ENCODE peak calls at places on chromosomes 12 and 14, in six cellular contexts. F is cardiac muscle cell, Z is right lobe of liver, R is AG04449, M is fibroblast of lung, D is neural crest cell. T is an unnamed sample.

GRCh38 chr12:442235-442884 is 17.4 kb upstream of the B4GALNT3 start:
- DNase-seq in F (peak), Z (peak), R (no peak), M (peak), D (peak), T (no peak)

GRCh38 chr14:42229976-42230375 is 623.3 kb downstream of the LRFN5 start:
- DNase-seq in F (no peak), Z (no peak), R (no peak), M (no peak), D (no peak), T (no peak)

GRCh38 chr14:96131836-96132235 is 72.8 kb upstream of the BDKRB2 start:
- DNase-seq in F (no peak), Z (no peak), R (no peak), M (no peak), D (no peak), T (no peak)

GRCh38 chr14:76917158-76917596 is 91.0 kb downstream of the LRRC74A start:
- DNase-seq in F (peak), Z (no peak), R (no peak), M (peak), D (peak), T (no peak)

GRCh38 chr12:60335765-60336164 is 739.9 kb downstream of the SLC16A7 start:
- DNase-seq in F (peak), Z (no peak), R (peak), M (peak), D (no peak), T (no peak)

GRCh38 chr12:46364777-46365580 is 7.6 kb downstream of the SLC38A2 start:
- DNase-seq in F (peak), Z (peak), R (no peak), M (peak), D (no peak), T (no peak)

GRCh38 chr12:896031-896430 is 53.5 kb downstream of the RAD52 start:
- DNase-seq in F (no peak), Z (no peak), R (no peak), M (no peak), D (no peak), T (no peak)

GRCh38 chr14:85566603-85567002 is 36.7 kb downstream of the FLRT2 start:
- DNase-seq in F (peak), Z (no peak), R (peak), M (peak), D (no peak), T (no peak)

GRCh38 chr12:30980886-30981662 is 54.5 kb downstream of the TSPAN11 start:
- DNase-seq in F (no peak), Z (no peak), R (no peak), M (no peak), D (no peak), T (no peak)

GRCh38 chr14:31196839-31197477 is 10.6 kb downstream of the HECTD1 start:
- DNase-seq in F (no peak), Z (no peak), R (no peak), M (no peak), D (no peak), T (no peak)

GRCh38 chr14:96584199-96584906 is 82.2 kb downstream of the PAPOLA start:
- DNase-seq in F (peak), Z (no peak), R (no peak), M (no peak), D (peak), T (peak)

GRCh38 chr14:103540816-103541493 is 12.0 kb downstream of the TRMT61A start:
- DNase-seq in F (no peak), Z (no peak), R (no peak), M (no peak), D (no peak), T (no peak)

GRCh38 chr12:54082402-54082892 is 28.8 kb downstream of the HOXC4 start:
- DNase-seq in F (peak), Z (no peak), R (no peak), M (no peak), D (no peak), T (no peak)

GRCh38 chr12:101490286-101490920 is 15.3 kb downstream of the SPIC start:
- DNase-seq in F (peak), Z (no peak), R (no peak), M (peak), D (peak), T (no peak)

GRCh38 chr14:103803661-103804060 is 43.7 kb downstream of the PPP1R13B start:
- DNase-seq in F (peak), Z (no peak), R (peak), M (no peak), D (no peak), T (no peak)

GRCh38 chr14:21025374-21026151 is 702 bp upstream of the NDRG2 start:
- DNase-seq in F (peak), Z (peak), R (no peak), M (no peak), D (peak), T (peak)

GRCh38 chr14:52315355-52315718 is 1.2 kb downstream of the PTGER2 start:
- DNase-seq in F (peak), Z (no peak), R (no peak), M (peak), D (no peak), T (no peak)

GRCh38 chr12:93128332-93128707 is 199.2 kb upstream of the EEA1 start:
- DNase-seq in F (no peak), Z (no peak), R (no peak), M (no peak), D (no peak), T (no peak)

GRCh38 chr12:93125126-93125525 is 196.0 kb upstream of the EEA1 start:
- DNase-seq in F (no peak), Z (no peak), R (no peak), M (no peak), D (no peak), T (no peak)

GRCh38 chr12:93127107-93127560 is 198.0 kb upstream of the EEA1 start:
- DNase-seq in F (no peak), Z (peak), R (no peak), M (no peak), D (no peak), T (no peak)

GRCh38 chr12:93126069-93126474 is 197.0 kb upstream of the EEA1 start:
- DNase-seq in F (no peak), Z (no peak), R (no peak), M (no peak), D (no peak), T (no peak)

DNA sequence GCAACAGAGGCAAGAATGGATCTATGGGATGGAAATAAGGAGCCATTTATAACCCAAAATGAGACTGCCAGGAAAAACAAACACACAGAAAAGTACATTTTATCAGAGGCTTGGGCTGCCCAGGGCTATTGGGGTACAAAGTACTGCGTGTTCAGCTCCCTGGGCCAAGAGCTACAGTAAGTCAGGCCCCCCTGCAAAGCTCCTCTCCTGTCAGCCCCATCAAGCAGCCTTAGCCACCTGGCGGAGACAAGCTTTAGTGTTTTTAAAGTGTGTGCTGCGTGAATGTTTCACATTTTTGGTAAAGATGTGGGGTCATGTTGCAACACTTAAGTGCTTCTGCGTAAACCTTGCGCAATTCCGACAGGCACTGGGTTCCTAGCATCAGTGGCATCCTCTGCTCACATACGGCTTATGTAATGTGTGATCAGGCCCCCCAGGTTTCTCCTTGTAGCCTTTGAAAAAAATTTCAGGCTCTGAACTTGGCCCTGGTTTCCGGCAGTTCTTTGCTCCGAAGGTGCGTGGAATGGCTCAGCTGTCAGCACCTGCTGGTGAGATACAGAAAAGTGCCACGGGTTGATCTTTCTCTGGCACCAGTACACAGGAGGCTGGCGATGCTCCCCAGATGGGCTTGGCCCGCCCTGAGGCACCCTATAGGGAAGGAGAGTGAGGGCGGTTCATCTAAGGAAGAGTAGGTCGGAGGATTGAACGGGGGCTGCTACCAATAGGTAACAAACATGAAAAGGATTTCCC is 198.7 kb upstream of the EEA1 start:
- DNase-seq in F (peak), Z (peak), R (no peak), M (peak), D (no peak), T (no peak)
- TF ChIP-seq CTCF in F (peak), Z (peak), R (no peak), M (peak), D (no peak), T (peak)

DNA sequence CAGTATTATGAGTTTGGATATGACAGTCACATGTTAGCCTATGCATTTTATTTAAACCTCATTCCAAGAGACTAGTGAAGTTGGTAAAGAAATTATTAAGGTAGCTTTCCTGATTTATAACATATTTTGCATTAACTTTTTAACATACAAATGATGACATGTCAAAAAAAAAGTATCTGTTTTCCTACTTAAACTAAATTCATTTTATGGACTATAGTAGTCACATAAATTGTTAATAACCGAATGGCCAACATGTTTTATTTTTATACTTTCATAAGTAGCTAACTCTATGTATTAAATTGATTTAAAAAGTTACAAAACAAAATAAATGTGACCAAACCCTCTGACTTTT is 14.7 kb downstream of the TAOK3 start:
- DNase-seq in F (no peak), Z (no peak), R (no peak), M (no peak), D (no peak), T (no peak)
- TF ChIP-seq CTCF in F (no peak), Z (no peak), R (no peak), M (no peak), D (no peak), T (no peak)

DNA sequence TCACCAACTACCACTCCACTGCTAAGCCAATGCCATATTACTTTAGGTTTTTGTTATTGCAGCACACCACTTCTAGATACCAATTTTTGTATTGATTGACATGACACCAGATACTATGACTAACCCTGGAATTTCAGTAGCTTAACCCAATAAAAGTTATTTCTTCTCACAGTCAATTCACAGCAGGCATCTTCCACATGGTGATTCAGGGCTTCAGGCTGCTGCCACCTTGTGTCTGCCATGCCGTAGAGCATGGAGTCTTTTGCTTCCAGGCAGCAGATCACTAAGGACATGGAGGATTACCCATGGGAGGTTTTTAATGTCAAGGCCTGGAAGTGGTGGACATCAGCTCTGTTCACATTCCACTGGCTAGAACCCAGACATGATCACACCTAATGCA is 56.4 kb upstream of the LTA4H start:
- DNase-seq in F (no peak), Z (no peak), R (no peak), M (no peak), D (no peak), T (no peak)
- TF ChIP-seq CTCF in F (no peak), Z (no peak), R (no peak), M (no peak), D (no peak), T (no peak)

GRCh38 chr12:116267948-116268347 is 9.5 kb downstream of the MED13L start:
- DNase-seq in F (no peak), Z (no peak), R (no peak), M (no peak), D (no peak), T (no peak)

GRCh38 chr12:116265361-116266128 is 11.9 kb downstream of the MED13L start:
- DNase-seq in F (no peak), Z (no peak), R (no peak), M (no peak), D (no peak), T (no peak)

GRCh38 chr12:116266631-116267349 is 10.7 kb downstream of the MED13L start:
- DNase-seq in F (no peak), Z (no peak), R (no peak), M (peak), D (no peak), T (no peak)

GRCh38 chr12:116264525-116265070 is 12.9 kb downstream of the MED13L start:
- DNase-seq in F (no peak), Z (no peak), R (no peak), M (no peak), D (no peak), T (no peak)

GRCh38 chr12:116266220-116266619 is 11.3 kb downstream of the MED13L start:
- DNase-seq in F (no peak), Z (no peak), R (no peak), M (peak), D (no peak), T (no peak)
- TF ChIP-seq CTCF in F (peak), Z (no peak), R (peak), M (no peak), D (no peak), T (no peak)

GRCh38 chr12:58443273-58443980 is 476.9 kb downstream of the LRIG3 start:
- DNase-seq in F (peak), Z (no peak), R (no peak), M (peak), D (no peak), T (no peak)
- TF ChIP-seq CTCF in F (peak), Z (no peak), R (no peak), M (peak), D (peak), T (peak)

GRCh38 chr12:24595652-24596235 is 353.2 kb downstream of the BCAT1 start:
- DNase-seq in F (peak), Z (no peak), R (no peak), M (peak), D (no peak), T (no peak)
- TF ChIP-seq CTCF in F (peak), Z (peak), R (peak), M (peak), D (peak), T (peak)

DNA sequence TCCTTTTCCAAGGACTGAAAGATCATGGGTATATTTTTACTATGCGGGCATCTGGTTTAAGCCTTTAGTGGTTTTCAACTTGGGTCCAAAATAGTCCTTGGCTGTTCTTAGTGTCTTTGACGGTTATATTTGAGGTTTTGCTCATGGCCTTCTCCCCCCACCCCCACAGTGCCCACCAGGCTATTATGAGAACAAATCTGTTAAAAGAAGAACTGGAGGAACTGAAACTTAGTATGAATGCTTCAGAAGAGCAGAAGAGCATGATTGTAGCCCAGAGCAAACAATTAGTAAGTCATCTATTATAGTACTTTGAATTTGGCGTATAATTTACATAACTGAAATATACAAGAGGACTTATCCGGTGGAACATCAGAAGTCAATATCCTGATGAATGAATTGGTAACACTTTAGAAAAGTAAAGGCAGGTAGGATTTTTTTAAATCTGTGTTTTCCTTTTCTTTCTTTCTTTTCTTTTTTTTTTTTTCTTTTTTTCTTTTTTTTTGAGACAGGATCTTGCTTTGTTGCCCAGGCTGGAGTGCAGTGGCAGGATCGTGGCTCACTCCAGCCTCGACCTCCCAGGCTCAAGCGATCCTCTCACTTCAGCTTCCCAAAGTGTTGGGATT is 71.8 kb upstream of the BCAT1 start:
- DNase-seq in F (no peak), Z (no peak), R (no peak), M (no peak), D (no peak), T (no peak)
- TF ChIP-seq CTCF in F (no peak), Z (no peak), R (no peak), M (no peak), D (no peak), T (no peak)

GRCh38 chr12:52539821-52540173 is 13.1 kb downstream of the KRT71 start:
- DNase-seq in F (no peak), Z (no peak), R (no peak), M (no peak), D (no peak), T (no peak)

GRCh38 chr12:52542785-52543318 is 10.1 kb downstream of the KRT71 start:
- DNase-seq in F (no peak), Z (no peak), R (no peak), M (no peak), D (no peak), T (no peak)

GRCh38 chr12:52540531-52540930 is 12.4 kb downstream of the KRT71 start:
- DNase-seq in F (no peak), Z (no peak), R (no peak), M (no peak), D (no peak), T (no peak)

GRCh38 chr12:52542157-52542556 is 10.8 kb downstream of the KRT71 start:
- DNase-seq in F (no peak), Z (no peak), R (no peak), M (no peak), D (no peak), T (no peak)

DNA sequence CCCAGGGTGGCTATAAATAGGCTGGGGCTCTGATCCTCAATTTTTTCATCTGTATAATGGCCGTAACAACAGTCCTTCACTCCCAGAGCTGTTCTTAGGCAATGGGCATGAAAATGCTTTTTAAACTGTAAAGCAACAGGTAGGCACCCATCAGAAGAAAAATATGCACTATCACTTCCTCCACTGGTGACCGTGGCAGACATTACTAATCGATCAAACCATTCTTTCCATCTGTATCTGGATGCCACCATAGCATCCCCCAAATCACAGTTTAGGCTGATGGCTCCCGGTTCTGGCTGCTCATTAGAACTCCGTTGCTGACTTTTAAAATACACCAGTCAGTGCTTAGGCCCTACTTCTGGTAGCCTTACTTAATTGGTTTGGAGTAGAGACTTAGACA is 11.2 kb downstream of the KRT71 start:
- DNase-seq in F (no peak), Z (no peak), R (no peak), M (no peak), D (no peak), T (no peak)
- TF ChIP-seq CTCF in F (no peak), Z (no peak), R (no peak), M (no peak), D (no peak), T (no peak)

GRCh38 chr12:123705935-123706334 is 6.2 kb upstream of the ATP6V0A2 start:
- DNase-seq in F (no peak), Z (no peak), R (no peak), M (no peak), D (no peak), T (no peak)
- TF ChIP-seq CTCF in F (no peak), Z (no peak), R (no peak), M (no peak), D (no peak), T (no peak)

T was measured in suprapubic skin.